ENCODE peak calls at places on chromosome 7, in seven cellular contexts. O, P, R, A, M, K and S are unnamed samples.

GRCh38 chr7:157560258-157560654 is 223.5 kb downstream of the DNAJB6 start:
- DNase-seq in K (no peak), R (no peak), M (no peak), P (no peak), A (no peak), O (no peak), S (no peak)

GRCh38 chr7:8135417-8135816 is 126.5 kb downstream of the ICA1 start:
- DNase-seq in P (no peak), M (no peak), R (no peak), A (no peak), K (no peak), O (no peak), S (no peak)

GRCh38 chr7:46544396-46545008 is 623.4 kb upstream of the IGFBP3 start:
- DNase-seq in O (no peak), R (peak; percentile 45), K (peak; percentile 93), A (peak; percentile 90), M (no peak), P (no peak), S (no peak)

GRCh38 chr7:140358771-140359095 is 39.6 kb downstream of the SLC37A3 start:
- DNase-seq in O (no peak), M (no peak), R (peak; percentile 56), P (no peak), A (no peak), K (no peak), S (no peak)

GRCh38 chr7:12030116-12030515 is 181.0 kb upstream of the TMEM106B start:
- DNase-seq in O (no peak), P (peak; percentile 17), R (peak; percentile 87), K (peak; percentile 26), A (peak; percentile 39), M (no peak), S (peak; percentile 81)

GRCh38 chr7:94300176-94300835 is 94.4 kb upstream of the COL1A2 start:
- DNase-seq in P (no peak), M (no peak), R (no peak), O (no peak), K (peak; percentile 13), A (no peak), S (peak; percentile 27)

GRCh38 chr7:333399-333776 is 43.4 kb downstream of the FOXL3 start:
- DNase-seq in K (no peak), P (no peak), R (no peak), A (no peak), M (peak; percentile 15), O (no peak), S (no peak)

GRCh38 chr7:69814421-69814962 is 216.2 kb downstream of the AUTS2 start:
- DNase-seq in K (no peak), M (peak; percentile 71), O (no peak), P (peak; percentile 32), A (no peak), R (peak; percentile 48), S (peak; percentile 38)

GRCh38 chr7:27154901-27155815 is 1.3 kb downstream of the HOXA7 start:
- DNase-seq in M (no peak), A (no peak), O (peak; percentile 53), R (no peak), P (no peak), K (no peak), S (no peak)

GRCh38 chr7:141071260-141071854 is 2.5 kb upstream of the TMEM178B start:
- DNase-seq in A (no peak), R (peak; percentile 82), O (peak; percentile 86), K (no peak), P (peak; percentile 86), M (peak; percentile 74), S (no peak)

GRCh38 chr7:75892634-75893272 is 13.9 kb downstream of the RHBDD2 start:
- DNase-seq in O (no peak), M (no peak), P (no peak), A (peak; percentile 26), R (no peak), K (peak; percentile 25), S (peak; percentile 58)

GRCh38 chr7:2276107-2276506 is 34.1 kb downstream of the NUDT1 start:
- DNase-seq in A (no peak), R (no peak), O (no peak), K (no peak), M (no peak), P (no peak), S (no peak)

GRCh38 chr7:141563956-141564623 is 12.9 kb downstream of the AGK start:
- DNase-seq in R (peak; percentile 48), O (no peak), A (no peak), P (peak; percentile 41), K (no peak), M (no peak), S (no peak)

GRCh38 chr7:27723086-27723485 is 16.9 kb upstream of the TAX1BP1 start:
- DNase-seq in M (no peak), P (no peak), A (no peak), O (no peak), R (no peak), K (no peak), S (no peak)

GRCh38 chr7:30688718-30689221 is 6.5 kb upstream of the CRHR2 start:
- DNase-seq in P (peak; percentile 73), K (peak; percentile 53), M (peak; percentile 57), O (no peak), A (no peak), R (peak; percentile 93), S (no peak)

GRCh38 chr7:70466725-70467364 is 665.1 kb upstream of the GALNT17 start:
- DNase-seq in M (no peak), A (no peak), K (no peak), R (no peak), P (no peak), O (no peak), S (no peak)

GRCh38 chr7:2049782-2050510 is 182.8 kb downstream of the MAD1L1 start:
- DNase-seq in A (no peak), P (no peak), R (no peak), K (no peak), M (no peak), O (no peak), S (no peak)

GRCh38 chr7:75817112-75817511 is 3.5 kb upstream of the CCL24 start:
- DNase-seq in M (no peak), R (no peak), O (no peak), P (no peak), K (no peak), A (no peak), S (no peak)

GRCh38 chr7:38276096-38276857 is 2.8 kb upstream of the TARP start:
- DNase-seq in O (no peak), P (no peak), K (no peak), A (no peak), M (no peak), R (no peak), S (peak; percentile 13)

GRCh38 chr7:159125104-159125943 is 19.3 kb downstream of the VIPR2 start:
- DNase-seq in O (no peak), R (no peak), M (no peak), A (no peak), K (no peak), P (peak; percentile 10), S (no peak)

GRCh38 chr7:117169907-117170306 is 153.0 kb downstream of the WNT2 start:
- DNase-seq in R (no peak), P (no peak), O (no peak), K (no peak), M (no peak), A (no peak), S (peak; percentile 48)

GRCh38 chr7:86931439-86931838 is 128.0 kb downstream of the ELAPOR2 start:
- DNase-seq in P (no peak), O (no peak), K (no peak), M (no peak), R (no peak), A (no peak), S (no peak)

GRCh38 chr7:132869166-132869861 is 212.6 kb downstream of the CHCHD3 start:
- DNase-seq in O (no peak), P (no peak), K (no peak), M (no peak), R (no peak), A (peak; percentile 6), S (no peak)

GRCh38 chr7:32378991-32379390 is 111.2 kb downstream of the LSM5 start:
- DNase-seq in A (no peak), M (no peak), R (peak; percentile 13), P (no peak), K (no peak), O (no peak), S (no peak)

GRCh38 chr7:106855540-106856132 is 9.4 kb upstream of the PIK3CG start:
- DNase-seq in P (no peak), M (no peak), R (peak; percentile 38), O (no peak), A (no peak), K (no peak), S (no peak)

GRCh38 chr7:106848851-106849442 is 16.1 kb upstream of the PIK3CG start:
- DNase-seq in P (no peak), A (peak; percentile 91), K (peak; percentile 78), R (peak; percentile 30), M (no peak), O (no peak), S (no peak)

GRCh38 chr7:106858618-106859532 is 6.2 kb upstream of the PIK3CG start:
- DNase-seq in O (no peak), K (no peak), R (no peak), P (no peak), M (no peak), A (no peak), S (no peak)

GRCh38 chr7:106853250-106853908 is 11.7 kb upstream of the PIK3CG start:
- DNase-seq in P (no peak), K (no peak), A (no peak), M (no peak), R (no peak), O (no peak), S (no peak)
- H2BK5ac ChIP-seq in P (no peak overlapping the region), K (no peak overlapping the region), A (no peak overlapping the region), M (no peak overlapping the region), R (no peak overlapping the region), O (no peak overlapping the region), S (no peak overlapping the region)

GRCh38 chr7:116093516-116094301 is 63.1 kb upstream of the TFEC start:
- DNase-seq in M (no peak), R (no peak), K (no peak), A (no peak), P (no peak), O (no peak), S (no peak)
- H2BK5ac ChIP-seq in M (no peak overlapping the region), R (no peak overlapping the region), K (no peak overlapping the region), A (no peak overlapping the region), P (no peak overlapping the region), O (no peak overlapping the region), S (no peak overlapping the region)

DNA sequence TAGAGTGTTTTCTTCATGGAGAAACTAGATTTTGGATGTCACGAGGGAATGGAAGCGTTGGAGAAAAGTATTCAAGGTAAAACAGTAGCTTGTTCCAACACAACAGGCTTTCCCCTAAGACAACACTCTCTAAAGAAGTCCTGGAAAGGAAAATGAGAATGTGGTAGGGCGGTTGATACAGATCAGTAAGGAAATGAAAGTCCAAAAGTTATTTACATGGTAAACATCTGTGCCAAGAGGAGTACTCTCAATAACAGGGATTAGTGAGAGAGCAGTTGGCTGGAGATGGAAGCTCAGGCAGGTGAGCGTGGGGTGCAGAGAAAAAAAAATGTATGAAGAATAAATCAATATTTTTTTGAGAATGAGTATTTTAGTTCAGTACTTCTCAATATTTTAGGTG is 1177.3 kb upstream of the C7orf33 start:
- DNase-seq in K (no peak), P (no peak), A (no peak), M (no peak), R (no peak), O (no peak), S (no peak)
- H2BK5ac ChIP-seq in K (peak overlapping the region; percentile 66), P (no peak overlapping the region), A (peak overlapping the region; percentile 89), M (no peak overlapping the region), R (no peak overlapping the region), O (no peak overlapping the region), S (peak overlapping the region; percentile 56)

DNA sequence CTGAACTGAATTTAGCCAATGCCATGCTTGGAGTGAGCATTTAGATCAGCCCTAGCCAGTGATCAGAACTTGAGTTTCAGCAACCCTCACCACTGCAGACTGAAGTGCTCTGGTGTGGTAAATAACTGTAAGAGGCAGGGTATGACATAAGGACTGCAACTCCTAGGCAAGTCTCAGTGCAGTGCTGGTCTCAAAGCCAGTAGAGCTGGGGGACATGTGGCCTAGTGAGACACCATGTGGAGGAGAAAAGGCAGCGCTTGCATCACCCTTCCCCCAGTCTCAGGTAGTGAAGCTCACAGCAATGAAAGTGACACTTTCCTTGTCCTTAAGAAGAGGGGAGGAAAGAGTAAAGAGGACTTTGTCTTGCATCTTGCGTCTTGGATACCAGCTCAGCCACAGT is 386.8 kb upstream of the POT1 start:
- DNase-seq in P (peak; percentile 91), A (no peak), O (peak; percentile 49), K (peak; percentile 37), R (peak; percentile 98), M (peak; percentile 35), S (no peak)
- H2BK5ac ChIP-seq in P (no peak overlapping the region), A (no peak overlapping the region), O (no peak overlapping the region), K (no peak overlapping the region), R (peak overlapping the region; percentile 51), M (no peak overlapping the region), S (no peak overlapping the region)